ENCODE peak calls at places on chromosomes 7 and 10, in four cellular contexts. I is body of pancreas, W is Caco-2, S is epithelial cell of esophagus. M is an unnamed sample.

GRCh38 chr7:98399903-98400537 is 870 bp downstream of the BAIAP2L1 start:
- DNase-seq in I (peak), W (no peak), S (peak), M (no peak)

GRCh38 chr10:132742837-132743194 is 43.1 kb downstream of the NKX6-2 start:
- DNase-seq in I (no peak), W (no peak), S (no peak), M (no peak)

GRCh38 chr7:31056775-31057346 is 4.8 kb downstream of the ADCYAP1R1 start:
- DNase-seq in I (peak), W (no peak), S (peak), M (peak)

GRCh38 chr10:79172881-79173280 is 104.1 kb downstream of the ZMIZ1 start:
- DNase-seq in I (no peak), W (no peak), S (no peak), M (no peak)

GRCh38 chr10:119313645-119314044 is 106.3 kb downstream of the GRK5 start:
- DNase-seq in I (no peak), W (no peak), S (no peak), M (no peak)

GRCh38 chr10:103203466-103203865 is 10.4 kb upstream of the NT5C2 start:
- DNase-seq in I (no peak), W (no peak), S (peak), M (no peak)

GRCh38 chr10:45377321-45377720 is 3.3 kb downstream of the ALOX5 start:
- DNase-seq in I (no peak), W (no peak), S (no peak), M (no peak)

GRCh38 chr7:126570845-126571244 is 681.9 kb downstream of the GRM8 start:
- DNase-seq in I (no peak), W (no peak), S (peak), M (no peak)

GRCh38 chr10:43307306-43307705 is 40.4 kb upstream of the RASGEF1A start:
- DNase-seq in I (no peak), W (no peak), S (no peak), M (no peak)

GRCh38 chr7:129212126-129212525 is 12.7 kb upstream of the AHCYL2 start:
- DNase-seq in I (no peak), W (no peak), S (no peak), M (no peak)

GRCh38 chr7:129210989-129211312 is 13.9 kb upstream of the AHCYL2 start:
- DNase-seq in I (no peak), W (no peak), S (no peak), M (no peak)

GRCh38 chr7:129212596-129212995 is 12.2 kb upstream of the AHCYL2 start:
- DNase-seq in I (no peak), W (no peak), S (no peak), M (no peak)

GRCh38 chr7:129210256-129210988 is 14.4 kb upstream of the AHCYL2 start:
- DNase-seq in I (peak), W (peak), S (peak), M (peak)

GRCh38 chr7:129213828-129214227 is 11.0 kb upstream of the AHCYL2 start:
- DNase-seq in I (no peak), W (peak), S (peak), M (peak)
- TF ChIP-seq CTCF in I (no peak), W (peak), S (peak), M (no peak)

DNA sequence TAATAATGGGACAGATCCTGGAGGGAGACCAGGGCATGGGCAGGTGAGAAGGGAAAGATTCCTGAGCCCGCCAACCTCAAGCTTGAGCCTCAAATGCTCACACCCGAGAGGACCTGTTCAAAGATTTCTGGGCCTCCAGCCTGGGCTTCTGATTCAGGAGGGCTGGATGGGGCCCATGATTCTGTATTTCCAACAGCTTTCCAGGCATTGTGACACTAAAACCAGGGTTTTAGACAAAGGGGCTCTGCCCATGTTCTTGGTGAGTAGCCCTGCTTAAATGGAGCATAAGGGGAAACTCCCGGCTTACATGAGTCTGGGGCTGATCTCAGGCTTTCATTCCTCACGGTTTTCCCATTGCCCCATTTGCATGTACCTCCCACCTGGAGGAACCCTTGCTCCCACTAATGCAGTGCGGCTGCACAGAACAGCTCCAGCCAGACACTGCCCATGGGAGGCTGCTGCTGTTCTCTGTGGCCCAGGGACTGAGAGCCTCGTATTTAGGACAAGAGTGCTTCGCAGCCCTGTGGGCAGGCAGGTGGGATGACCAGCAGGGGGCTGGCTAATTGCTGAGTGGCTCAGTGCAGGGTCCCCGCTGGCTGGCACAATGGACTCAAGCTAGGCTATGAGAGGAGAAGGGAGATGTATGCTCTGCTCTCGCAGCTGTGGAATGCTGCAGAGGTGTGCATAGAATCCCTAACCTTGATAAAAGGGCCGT is 135.3 kb upstream of the COBL start:
- DNase-seq in I (no peak), W (peak), S (no peak), M (peak)
- TF ChIP-seq CTCF in I (no peak), W (peak), S (no peak), M (peak)

DNA sequence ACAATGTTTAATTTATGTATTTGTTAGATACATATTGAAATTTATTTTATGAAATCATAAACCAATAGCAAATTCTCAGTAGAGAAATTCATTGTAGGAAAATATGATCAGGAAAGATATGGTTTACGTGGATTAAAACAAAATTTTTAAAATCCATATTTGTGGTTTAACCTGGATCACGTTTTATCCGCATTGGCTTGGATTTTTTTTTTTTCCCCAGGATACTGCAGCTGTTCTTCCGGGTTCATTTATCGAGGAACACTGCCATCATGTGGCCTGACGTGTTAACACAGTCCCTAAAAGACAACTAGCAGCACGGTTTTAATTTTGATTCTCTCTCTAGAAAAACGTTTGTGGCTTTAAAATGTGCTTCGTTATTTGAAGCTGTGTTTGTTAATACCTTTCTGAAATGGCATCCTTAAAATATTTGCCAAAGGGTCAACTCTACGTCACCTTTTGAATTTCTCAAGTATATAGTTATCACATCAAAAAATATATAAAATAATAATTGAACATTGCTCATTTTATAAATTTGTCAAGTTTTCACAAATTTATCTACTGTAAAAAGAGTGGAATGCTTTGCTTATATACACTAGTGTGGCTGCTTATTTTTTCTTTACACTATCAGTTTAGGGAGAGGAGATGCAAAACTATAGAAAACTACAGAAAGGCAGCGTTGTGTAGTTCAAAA is 8.7 kb upstream of the ASB4 start:
- DNase-seq in I (peak), W (peak), S (peak), M (peak)
- TF ChIP-seq CTCF in I (peak), W (peak), S (peak), M (peak)

GRCh38 chr10:84665883-84666463 is 337.6 kb downstream of the CCSER2 start:
- DNase-seq in I (peak), W (peak), S (peak), M (peak)
- TF ChIP-seq CTCF in I (peak), W (peak), S (peak), M (peak)

DNA sequence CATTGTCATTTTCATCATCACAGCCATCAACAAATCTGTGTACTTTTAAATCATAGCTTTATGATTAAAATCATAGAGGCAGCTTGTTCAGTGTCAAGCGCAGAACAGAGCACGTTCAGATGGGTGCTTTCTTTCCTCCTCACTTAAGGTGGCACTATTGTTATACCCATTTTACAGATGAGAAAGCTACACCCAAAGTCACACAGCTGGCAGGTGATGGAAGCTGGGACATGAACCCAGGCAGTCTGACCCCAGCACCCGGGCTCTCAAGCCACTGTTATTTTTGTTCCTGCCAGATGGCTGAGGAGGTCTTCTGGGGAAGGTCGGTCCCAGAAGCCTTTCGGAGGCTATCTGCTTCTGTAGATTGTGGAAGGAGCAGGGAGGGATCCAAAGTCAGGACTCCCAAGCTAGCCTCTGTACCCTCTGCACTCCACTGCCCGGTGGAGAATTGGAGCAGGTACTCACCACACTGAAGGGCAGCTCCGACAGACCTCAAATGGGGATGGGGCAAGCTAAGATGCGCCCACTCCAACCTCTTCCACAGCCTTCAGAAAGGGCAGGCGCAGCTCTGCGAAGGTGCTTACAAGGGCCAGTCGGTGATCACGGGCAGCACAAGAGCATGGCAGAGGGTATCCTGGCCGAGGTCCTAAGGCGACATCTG is 610 bp downstream of the AVPI1 start:
- DNase-seq in I (no peak), W (no peak), S (no peak), M (no peak)
- TF ChIP-seq CTCF in I (no peak), W (no peak), S (no peak), M (no peak)

GRCh38 chr10:121501796-121502195 is 96.4 kb downstream of the FGFR2 start:
- DNase-seq in I (no peak), W (no peak), S (no peak), M (no peak)
- TF ChIP-seq CTCF in I (no peak), W (no peak), S (no peak), M (no peak)

GRCh38 chr7:75645570-75645969 is 93.2 kb downstream of the HIP1 start:
- DNase-seq in I (no peak), W (no peak), S (no peak), M (no peak)

GRCh38 chr7:75639071-75639892 is 99.5 kb downstream of the HIP1 start:
- DNase-seq in I (peak), W (peak), S (peak), M (peak)

GRCh38 chr7:75644599-75644998 is 94.1 kb downstream of the HIP1 start:
- DNase-seq in I (no peak), W (no peak), S (no peak), M (no peak)

GRCh38 chr7:75639893-75640600 is 98.7 kb downstream of the HIP1 start:
- DNase-seq in I (no peak), W (no peak), S (no peak), M (peak)

DNA sequence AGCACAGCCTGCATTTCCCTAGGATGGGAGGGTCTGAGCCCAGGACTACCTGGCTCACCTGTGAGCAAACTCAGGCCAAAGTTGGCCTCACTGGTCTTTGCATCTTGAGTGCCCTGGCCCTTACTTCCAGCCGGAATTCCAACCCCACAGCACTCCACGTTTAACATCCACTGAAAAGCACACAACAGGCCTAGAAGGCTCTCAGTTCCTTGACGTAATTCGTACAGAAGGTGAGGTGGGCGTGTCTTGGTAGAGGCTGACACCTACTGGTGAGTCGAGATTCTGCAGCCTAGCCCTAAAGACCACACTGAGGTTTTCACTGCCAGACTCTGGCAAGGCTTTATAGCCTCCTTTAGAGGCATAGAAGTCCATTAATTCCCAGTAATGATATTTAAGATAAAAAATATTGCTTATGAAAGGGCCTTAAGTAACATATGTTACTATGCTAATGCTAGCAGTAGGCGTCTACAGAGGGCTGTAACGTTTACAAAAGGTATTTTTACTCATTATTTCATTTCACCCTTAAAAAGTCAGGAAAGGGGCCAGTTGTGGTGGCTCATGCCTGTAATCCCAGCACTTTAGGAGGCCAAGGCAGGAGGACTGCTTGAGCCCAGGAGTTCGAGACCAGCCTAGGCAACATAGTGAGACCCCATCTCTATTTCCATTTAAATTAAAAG is 95.8 kb downstream of the HIP1 start:
- DNase-seq in I (peak), W (peak), S (peak), M (peak)
- TF ChIP-seq CTCF in I (peak), W (peak), S (peak), M (peak)

GRCh38 chr7:107995184-107996071 is 7.5 kb downstream of the LAMB1 start:
- DNase-seq in I (no peak), W (peak), S (peak), M (peak)

GRCh38 chr7:107994366-107994765 is 8.6 kb downstream of the LAMB1 start:
- DNase-seq in I (no peak), W (no peak), S (no peak), M (no peak)

GRCh38 chr7:107993879-107994278 is 9.1 kb downstream of the LAMB1 start:
- DNase-seq in I (no peak), W (no peak), S (no peak), M (no peak)

GRCh38 chr7:107989618-107990373 is 13.2 kb downstream of the LAMB1 start:
- DNase-seq in I (no peak), W (no peak), S (no peak), M (no peak)
- TF ChIP-seq CTCF in I (no peak), W (no peak), S (no peak), M (no peak)

GRCh38 chr10:122565766-122566206 is 5.2 kb downstream of the DMBT1 start:
- DNase-seq in I (peak), W (peak), S (peak), M (peak)
- TF ChIP-seq CTCF in I (peak), W (peak), S (peak), M (peak)

GRCh38 chr7:151120896-151121295 is 34.6 kb downstream of the AGAP3 start:
- DNase-seq in I (no peak), W (no peak), S (no peak), M (no peak)

GRCh38 chr7:151121380-151122170 is 35.3 kb downstream of the AGAP3 start:
- DNase-seq in I (no peak), W (no peak), S (no peak), M (no peak)

GRCh38 chr7:151122794-151123484 is 36.7 kb downstream of the AGAP3 start:
- DNase-seq in I (no peak), W (no peak), S (no peak), M (no peak)

GRCh38 chr7:151123485-151124204 is 37.4 kb downstream of the AGAP3 start:
- DNase-seq in I (peak), W (peak), S (peak), M (peak)

DNA sequence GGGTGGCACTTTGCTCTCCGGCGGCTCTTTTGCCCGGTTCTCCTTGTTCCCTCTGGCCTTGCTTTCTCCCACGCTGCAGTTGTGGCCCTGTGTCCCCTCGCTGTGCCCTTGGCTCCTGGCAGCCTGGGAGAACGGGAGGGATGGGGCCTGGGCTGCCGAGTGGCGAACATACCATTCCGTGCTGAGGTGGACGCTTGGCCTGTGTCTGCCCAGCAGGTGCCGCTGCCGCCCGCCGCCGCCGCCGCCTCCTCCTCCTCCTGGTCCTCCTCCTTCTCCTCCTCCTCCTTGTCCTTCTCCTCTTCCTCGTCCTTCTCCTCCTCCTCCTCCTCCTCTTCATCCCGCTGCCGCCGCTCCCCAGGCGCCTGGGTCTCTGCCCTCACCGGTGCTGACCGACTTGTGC is 36.0 kb downstream of the AGAP3 start:
- DNase-seq in I (no peak), W (no peak), S (peak), M (no peak)
- TF ChIP-seq CTCF in I (no peak), W (no peak), S (peak), M (no peak)